ENCODE peak calls at places on chromosome 12, in nine cellular contexts. V is HepG2; E is IMR-90; C is A549; A is epithelial cell of esophagus; O is CD4-positive, alpha-beta memory T cell; H is astrocyte of the cerebellum; W is cardiac fibroblast; T is AG09309. M is an unnamed sample.

GRCh38 chr12:96143827-96144226 is 50.3 kb upstream of the ELK3 start:
- DNase-seq in T (no peak), V (no peak), A (no peak), W (peak), H (no peak), C (no peak), O (no peak), E (no peak), M (no peak)

GRCh38 chr12:47942327-47943230 is 20.8 kb upstream of the TMEM106C start:
- DNase-seq in C (no peak), V (peak), A (no peak), T (no peak), O (peak), E (no peak), W (no peak), H (no peak), M (no peak)

GRCh38 chr12:57175428-57176138 is 28.2 kb upstream of the LRP1-AS start:
- DNase-seq in V (peak), O (peak), A (peak), E (peak), C (peak), W (peak), T (no peak), H (peak), M (peak)

GRCh38 chr12:23707270-23707669 is 242.2 kb downstream of the SOX5 start:
- DNase-seq in H (no peak), O (no peak), C (no peak), T (no peak), W (peak), V (no peak), A (no peak), E (peak), M (no peak)

GRCh38 chr12:95351745-95352144 is 122.2 kb upstream of the METAP2 start:
- DNase-seq in E (no peak), T (no peak), H (no peak), C (no peak), V (peak), O (no peak), A (no peak), W (peak), M (no peak)

GRCh38 chr12:5516781-5517180 is 84.9 kb downstream of the NTF3 start:
- DNase-seq in T (no peak), A (no peak), W (no peak), C (no peak), H (no peak), V (no peak), O (no peak), E (no peak), M (no peak)

GRCh38 chr12:53993397-53994267 is 6.3 kb upstream of the HOXC9 start:
- DNase-seq in O (no peak), W (no peak), C (no peak), V (no peak), A (no peak), H (no peak), T (no peak), E (no peak), M (no peak)

GRCh38 chr12:63845726-63846125 is 1.2 kb downstream of the SRGAP1 start:
- DNase-seq in V (peak), W (peak), T (peak), E (peak), A (peak), C (peak), H (no peak), O (no peak), M (peak)

GRCh38 chr12:43210437-43211197 is 341.4 kb downstream of the ADAMTS20 start:
- DNase-seq in O (no peak), A (peak), E (peak), W (peak), V (no peak), H (peak), T (no peak), C (no peak), M (no peak)

GRCh38 chr12:4268549-4269181 is 4.9 kb upstream of the CCND2 start:
- DNase-seq in T (no peak), V (no peak), O (peak), W (peak), E (no peak), A (no peak), C (no peak), H (no peak), M (no peak)

GRCh38 chr12:4269279-4269991 is 4.1 kb upstream of the CCND2 start:
- DNase-seq in T (no peak), E (peak), V (no peak), O (peak), A (peak), W (peak), H (no peak), C (no peak), M (peak)

GRCh38 chr12:4271433-4272013 is 2.0 kb upstream of the CCND2 start:
- DNase-seq in H (no peak), O (no peak), W (no peak), A (no peak), V (no peak), C (no peak), T (no peak), E (no peak), M (no peak)

GRCh38 chr12:4270670-4271432 is 2.7 kb upstream of the CCND2 start:
- DNase-seq in C (no peak), V (no peak), H (no peak), E (no peak), O (peak), A (peak), T (no peak), W (peak), M (peak)

DNA sequence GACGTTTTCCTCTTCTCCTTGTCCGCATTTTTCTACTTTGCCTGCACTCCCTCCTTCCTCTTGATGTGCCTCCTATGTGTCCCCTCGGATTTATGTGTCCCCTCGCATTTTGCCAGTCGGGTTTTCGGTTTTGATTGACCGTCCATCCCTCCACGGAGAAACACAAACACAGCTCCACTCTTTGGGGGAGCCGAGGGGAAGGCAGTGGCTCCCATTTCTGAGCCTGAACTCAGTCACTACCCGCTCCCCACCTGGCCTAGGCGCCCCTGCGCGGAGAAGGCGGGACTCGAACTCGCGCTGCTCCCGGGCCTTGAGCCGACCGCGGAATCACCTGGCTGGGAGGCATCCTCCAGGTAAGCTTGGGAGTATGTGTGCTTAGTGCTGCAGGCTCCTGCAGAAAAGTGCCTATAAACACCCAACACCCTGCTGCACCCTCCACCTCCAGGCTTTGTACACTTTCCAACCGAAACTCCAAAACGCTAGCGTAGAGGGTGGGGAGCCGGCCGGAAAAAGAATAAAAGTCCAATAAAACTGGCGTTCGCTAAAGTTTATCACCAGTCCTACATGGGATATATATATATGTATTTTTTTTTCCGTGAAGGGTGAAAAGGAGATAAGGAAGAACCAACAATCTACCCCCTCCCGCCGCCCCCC is 3.4 kb upstream of the CCND2 start:
- DNase-seq in V (no peak), H (no peak), T (no peak), E (no peak), O (peak), A (peak), W (no peak), C (no peak), M (no peak)
- H3K4me3 ChIP-seq in V (no peak), H (no peak), T (no peak), E (no peak), O (peak), A (peak), W (no peak), C (peak), M (peak)

GRCh38 chr12:100163416-100164152 is 20.9 kb upstream of the BLTP3B start:
- DNase-seq in O (peak), H (no peak), A (peak), E (peak), W (peak), T (no peak), V (no peak), C (peak), M (peak)
- H3K4me3 ChIP-seq in O (no peak), H (peak), A (no peak), E (no peak), W (peak), T (peak), V (no peak), C (peak), M (peak)

GRCh38 chr12:65602579-65603295 is 221.5 kb upstream of the HMGA2 start:
- DNase-seq in W (peak), H (peak), A (peak), O (no peak), T (peak), E (peak), C (peak), V (peak), M (peak)

GRCh38 chr12:65605019-65605418 is 219.3 kb upstream of the HMGA2 start:
- DNase-seq in V (no peak), E (peak), C (no peak), O (no peak), T (no peak), W (peak), A (no peak), H (no peak), M (no peak)

GRCh38 chr12:65598688-65599087 is 225.6 kb upstream of the HMGA2 start:
- DNase-seq in V (no peak), C (no peak), W (no peak), O (no peak), T (no peak), E (no peak), H (no peak), A (no peak), M (no peak)

GRCh38 chr12:65603428-65604351 is 220.6 kb upstream of the HMGA2 start:
- DNase-seq in T (peak), W (peak), O (no peak), C (peak), H (peak), E (peak), A (peak), V (no peak), M (peak)

DNA sequence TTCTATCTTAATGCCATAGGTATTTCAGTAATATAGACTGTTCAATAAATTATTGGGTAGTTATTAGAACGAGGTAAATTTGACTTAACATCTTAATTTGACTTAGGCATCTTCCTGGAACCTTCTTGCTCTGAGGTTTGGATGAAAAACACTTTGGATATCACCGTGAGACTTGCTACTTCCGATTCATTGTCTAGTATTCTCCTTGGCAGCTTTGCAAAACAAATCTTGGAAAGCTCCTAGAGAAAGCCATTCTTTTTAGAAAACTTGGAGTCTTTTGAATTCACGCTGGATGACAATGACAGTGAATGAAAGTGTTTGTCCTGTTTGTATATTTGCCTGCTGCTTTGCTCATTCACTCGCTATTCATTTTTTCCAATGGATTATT is 222.1 kb upstream of the HMGA2 start:
- DNase-seq in A (no peak), H (no peak), E (no peak), T (no peak), O (no peak), W (no peak), V (no peak), C (no peak), M (no peak)
- H3K4me3 ChIP-seq in A (no peak), H (no peak), E (no peak), T (no peak), O (no peak), W (no peak), V (no peak), C (peak), M (no peak)

DNA sequence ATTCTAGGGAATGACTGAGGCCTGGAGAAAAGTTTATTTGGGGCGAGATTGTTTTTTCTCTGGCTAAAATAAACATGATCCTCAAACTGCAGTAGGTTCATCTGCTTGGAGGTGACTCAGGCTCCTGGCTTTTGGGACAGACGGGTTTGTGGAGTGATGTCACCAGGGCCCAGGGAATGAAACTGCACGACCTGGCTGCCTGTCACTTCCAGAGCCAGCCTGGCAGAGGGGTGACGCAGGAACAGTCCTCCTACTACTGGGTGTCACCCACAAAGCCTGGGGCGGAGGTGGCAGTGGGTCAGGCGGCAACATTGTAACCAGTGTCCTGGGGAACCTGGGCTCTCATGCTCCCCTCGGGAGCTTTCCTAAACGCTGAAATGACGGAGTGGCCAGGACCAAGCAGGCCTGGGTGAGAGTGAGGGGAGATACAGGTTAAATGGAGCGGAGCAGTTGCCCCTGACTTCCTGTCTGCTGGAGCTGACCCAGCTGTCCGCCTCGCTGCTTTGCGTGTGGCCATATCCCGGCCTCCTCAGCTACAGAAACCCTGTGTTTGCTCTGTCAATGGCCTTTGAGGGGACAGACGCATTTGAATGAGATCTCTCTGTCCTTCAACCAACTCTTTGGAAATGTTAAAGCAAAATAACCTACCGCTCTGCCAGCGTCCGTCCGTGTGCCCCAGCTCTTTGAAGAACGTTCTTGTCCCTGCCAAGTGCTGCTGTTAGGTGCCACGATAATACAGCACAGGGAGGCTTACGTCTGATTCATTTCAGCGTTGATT is 6.5 kb downstream of the HIP1R start:
- DNase-seq in H (no peak), W (peak), C (no peak), O (no peak), V (peak), T (no peak), E (peak), A (peak), M (peak)
- H3K4me3 ChIP-seq in H (no peak), W (no peak), C (no peak), O (no peak), V (peak), T (no peak), E (no peak), A (no peak), M (no peak)

DNA sequence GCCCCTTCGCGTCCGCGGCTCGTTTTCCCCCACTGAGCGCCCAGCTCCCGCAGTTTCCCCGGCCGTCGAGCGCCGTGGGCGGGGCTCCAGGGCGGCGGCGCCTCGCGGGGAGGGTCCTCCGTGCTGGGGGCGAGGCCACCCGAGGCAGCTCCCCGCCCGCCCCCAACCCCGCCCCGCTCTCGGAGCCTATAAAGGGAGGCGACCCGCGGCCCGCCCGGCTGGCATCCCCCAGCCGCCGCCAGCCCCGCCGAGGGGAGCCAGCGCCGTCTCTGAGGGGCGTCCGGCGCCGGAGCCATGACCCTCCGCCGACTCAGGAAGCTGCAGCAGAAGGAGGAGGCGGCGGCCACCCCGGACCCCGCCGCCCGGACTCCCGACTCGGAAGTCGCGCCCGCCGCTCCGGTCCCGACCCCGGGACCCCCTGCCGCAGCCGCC is at the start of gene TAMALIN:
- DNase-seq in C (no peak), V (no peak), T (no peak), W (peak), A (no peak), H (no peak), O (peak), E (peak), M (peak)
- H3K4me3 ChIP-seq in C (peak), V (peak), T (peak), W (peak), A (no peak), H (peak), O (peak), E (peak), M (peak)

DNA sequence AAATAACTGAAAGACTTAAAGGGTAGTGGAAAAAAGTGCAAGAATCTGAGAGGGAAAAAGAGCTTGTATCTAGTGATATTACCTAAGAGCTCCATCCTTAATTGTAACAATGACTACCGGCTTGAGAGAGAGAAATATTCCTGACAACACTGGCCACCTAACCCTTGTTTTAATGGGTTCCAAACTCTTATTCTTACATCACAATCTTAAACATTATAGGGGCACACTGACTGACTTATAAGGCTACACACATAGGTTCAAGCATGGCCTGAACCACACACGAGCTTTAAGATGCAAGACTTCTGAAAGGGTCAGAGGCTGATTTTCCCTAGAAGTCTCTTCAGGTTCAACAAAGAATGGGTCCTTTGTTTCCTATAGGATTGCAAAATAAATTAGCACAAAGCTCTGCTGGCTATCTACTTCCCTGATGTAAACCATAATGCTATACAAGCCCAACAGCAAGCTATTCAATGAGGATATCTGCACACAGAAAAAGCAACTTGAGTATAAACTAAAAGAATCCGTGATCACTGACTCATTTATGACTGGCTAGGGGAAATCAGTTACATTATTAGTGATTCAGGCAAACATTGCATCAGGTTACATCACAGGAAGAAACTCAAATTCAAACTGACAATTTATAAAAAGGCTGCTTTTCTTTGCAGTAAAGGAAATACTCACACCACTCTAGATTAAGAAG is 8.6 kb downstream of the BTG1 start:
- DNase-seq in C (peak), O (no peak), A (peak), E (peak), W (peak), V (peak), H (no peak), T (peak), M (peak)
- H3K4me3 ChIP-seq in C (peak), O (peak), A (no peak), E (no peak), W (no peak), V (peak), H (no peak), T (no peak), M (no peak)